ENCODE peak calls at places on chromosomes 2 and 18, in ten cellular contexts. K, T, Q, Y, W, A, P, G, I and E are unnamed samples. For H3K9me3 and H3K4me1, the result is how much of the 10 kb centered on the place peaks cover.

GRCh38 chr2:25362564-25363145 is 20.9 kb upstream of the DNMT3A start:
- DNase-seq in G (peak), W (no peak), Q (no peak), Y (no peak), P (no peak), A (no peak), I (peak), K (no peak), T (peak), E (peak)

GRCh38 chr2:85551698-85552678 is 9.3 kb downstream of the GGCX start:
- DNase-seq in I (peak), G (peak), Q (peak), T (peak), Y (peak), P (peak), A (no peak), K (peak), W (peak), E (peak)

GRCh38 chr2:8882094-8882493 is 44.7 kb upstream of the KIDINS220 start:
- DNase-seq in W (peak), A (no peak), G (no peak), T (no peak), I (no peak), K (peak), Y (no peak), Q (no peak), P (peak), E (no peak)

GRCh38 chr2:201600906-201601305 is 42.4 kb downstream of the TMEM237 start:
- DNase-seq in Y (no peak), A (no peak), P (no peak), K (no peak), G (no peak), W (no peak), T (no peak), Q (no peak), I (no peak), E (no peak)

GRCh38 chr2:54666131-54666637 is 57.3 kb upstream of the EML6 start:
- DNase-seq in P (no peak), Q (peak), I (peak), G (peak), W (no peak), Y (peak), A (no peak), K (no peak), T (peak), E (no peak)

GRCh38 chr2:33166287-33166881 is 219.6 kb downstream of the LTBP1 start:
- DNase-seq in T (no peak), I (no peak), G (no peak), A (no peak), K (no peak), Y (no peak), W (no peak), P (no peak), Q (no peak), E (no peak)

GRCh38 chr18:36296591-36297418 is 708 bp upstream of the FHOD3 start:
- DNase-seq in T (peak), K (peak), A (peak), W (peak), I (peak), P (peak), Y (peak), G (peak), Q (peak), E (peak)

GRCh38 chr2:177030391-177031000 is 182.1 kb upstream of the HNRNPA3 start:
- DNase-seq in T (no peak), K (no peak), Y (no peak), G (no peak), P (no peak), Q (no peak), I (no peak), A (no peak), W (peak), E (no peak)

GRCh38 chr18:68840554-68841263 is 42.8 kb downstream of the CCDC102B start:
- DNase-seq in I (peak), W (peak), T (peak), K (peak), P (no peak), G (peak), Q (no peak), Y (no peak), A (peak), E (peak)

GRCh38 chr2:239893236-239893515 is 132.0 kb downstream of the NDUFA10 start:
- DNase-seq in Q (no peak), A (no peak), T (no peak), K (no peak), I (no peak), P (no peak), G (no peak), Y (no peak), W (no peak), E (no peak)

GRCh38 chr2:239889641-239890055 is 135.5 kb downstream of the NDUFA10 start:
- DNase-seq in Q (peak), G (no peak), K (no peak), T (no peak), A (no peak), W (no peak), Y (no peak), P (no peak), I (no peak), E (no peak)

GRCh38 chr2:239892480-239893235 is 132.5 kb downstream of the NDUFA10 start:
- DNase-seq in K (no peak), G (no peak), P (peak), T (no peak), Q (no peak), I (no peak), Y (no peak), A (no peak), W (no peak), E (no peak)

GRCh38 chr2:239890347-239890746 is 134.8 kb downstream of the NDUFA10 start:
- DNase-seq in T (no peak), A (no peak), W (no peak), G (no peak), Y (no peak), I (no peak), Q (no peak), K (no peak), P (no peak), E (no peak)

GRCh38 chr2:239891692-239892091 is 133.4 kb downstream of the NDUFA10 start:
- DNase-seq in K (no peak), Y (no peak), A (no peak), G (no peak), W (no peak), P (no peak), T (no peak), Q (no peak), I (no peak), E (no peak)
- H3K9me3 ChIP-seq in K (under half), Y (under half), A (under half), G (under half), W (under half), P (under half), T (under half), Q (under half), I (under half), E (under half)

GRCh38 chr18:47895565-47896250 is 34.8 kb downstream of the SMAD2 start:
- DNase-seq in A (no peak), Q (no peak), Y (no peak), I (no peak), T (no peak), K (no peak), G (no peak), W (no peak), P (no peak), E (no peak)

GRCh38 chr18:47901624-47902362 is 28.7 kb downstream of the SMAD2 start:
- DNase-seq in I (no peak), T (no peak), Y (no peak), P (no peak), K (no peak), G (no peak), A (no peak), W (no peak), Q (no peak), E (no peak)

GRCh38 chr18:47898055-47898454 is 32.4 kb downstream of the SMAD2 start:
- DNase-seq in Q (no peak), I (no peak), W (no peak), P (no peak), A (no peak), G (no peak), Y (no peak), T (no peak), K (no peak), E (no peak)

GRCh38 chr18:47899107-47899840 is 31.2 kb downstream of the SMAD2 start:
- DNase-seq in Y (no peak), Q (no peak), P (no peak), I (no peak), K (no peak), G (no peak), W (peak), A (no peak), T (no peak), E (no peak)

GRCh38 chr18:47898696-47899095 is 31.8 kb downstream of the SMAD2 start:
- DNase-seq in G (no peak), A (no peak), W (no peak), T (no peak), Y (no peak), K (no peak), Q (no peak), P (no peak), I (no peak), E (no peak)
- H3K4me1 ChIP-seq in G (under half), A (half or more), W (half or more), T (under half), Y (under half), K (under half), Q (half or more), P (under half), I (under half), E (under half)

DNA sequence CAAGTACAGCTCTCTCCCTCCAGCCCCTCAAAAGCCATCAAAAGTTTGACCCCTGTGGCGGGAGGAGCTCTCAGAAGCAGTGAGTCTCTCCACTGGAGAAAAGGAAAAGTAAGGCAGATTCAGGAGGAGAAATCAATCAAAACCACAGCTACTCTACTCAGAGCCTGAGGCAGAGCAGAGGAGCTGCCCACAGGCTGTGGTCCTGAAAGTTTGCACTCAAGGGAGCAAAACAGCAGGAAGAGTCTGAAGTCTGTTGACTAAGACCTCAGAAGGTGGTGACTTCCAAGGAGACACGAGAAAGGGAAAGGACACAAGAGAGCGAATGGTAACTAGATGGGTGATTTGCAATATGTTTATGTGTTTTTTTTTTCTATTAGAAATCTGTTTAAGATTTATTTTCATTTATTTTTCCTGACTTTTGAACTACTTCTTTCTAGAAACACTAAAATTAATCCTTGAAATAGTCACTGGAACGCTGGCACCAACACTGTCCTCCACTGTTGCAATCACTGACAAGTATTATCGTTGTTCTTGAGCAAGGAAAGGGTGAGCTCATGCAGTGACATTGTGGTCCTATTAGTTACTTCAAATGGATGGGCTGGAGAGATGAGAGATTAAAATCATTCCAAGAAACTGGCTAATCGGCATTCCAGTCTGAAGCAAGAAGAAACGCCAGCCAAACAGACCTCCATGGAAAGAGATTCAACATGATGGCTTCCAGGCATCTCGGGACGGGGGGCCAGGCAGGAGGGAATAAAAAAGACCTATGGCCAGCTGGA is 35.8 kb downstream of the PID1 start:
- DNase-seq in Y (peak), Q (no peak), G (no peak), K (no peak), P (peak), A (no peak), T (no peak), I (peak), W (peak), E (no peak)
- H3K9me3 ChIP-seq in Y (under half), Q (under half), G (under half), K (under half), P (under half), A (under half), T (under half), I (under half), W (under half), E (under half)

GRCh38 chr18:50727721-50728470 is 91.9 kb downstream of the MRO start:
- DNase-seq in Q (no peak), W (no peak), T (no peak), G (no peak), P (no peak), A (no peak), K (no peak), Y (no peak), I (peak), E (no peak)
- H3K4me1 ChIP-seq in Q (under half), W (under half), T (under half), G (under half), P (under half), A (under half), K (under half), Y (under half), I (under half), E (under half)

DNA sequence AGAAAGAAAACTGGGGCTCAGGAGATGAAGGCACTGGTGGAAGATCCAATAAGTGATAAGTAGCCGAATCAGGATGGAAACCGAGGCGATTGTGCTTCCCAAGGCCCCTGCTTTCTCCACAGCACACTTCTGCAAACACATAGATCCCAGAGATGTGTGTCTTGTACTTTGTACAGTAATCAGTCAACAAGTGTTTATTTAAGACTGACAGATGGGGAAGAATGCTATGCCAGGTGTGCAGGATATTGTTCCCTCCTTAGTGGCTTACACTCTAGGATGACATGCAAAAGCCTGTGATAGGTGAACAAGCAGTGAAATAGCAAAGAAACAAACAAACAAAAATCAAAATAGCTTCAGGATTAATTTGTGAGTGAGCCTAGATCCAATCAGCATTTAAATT is 116.6 kb downstream of the ACTR3 start:
- DNase-seq in I (no peak), A (no peak), Y (no peak), K (no peak), W (no peak), P (no peak), Q (no peak), T (no peak), G (no peak), E (no peak)
- H3K9me3 ChIP-seq in I (under half), A (under half), Y (under half), K (under half), W (under half), P (under half), Q (under half), T (under half), G (under half), E (under half)

DNA sequence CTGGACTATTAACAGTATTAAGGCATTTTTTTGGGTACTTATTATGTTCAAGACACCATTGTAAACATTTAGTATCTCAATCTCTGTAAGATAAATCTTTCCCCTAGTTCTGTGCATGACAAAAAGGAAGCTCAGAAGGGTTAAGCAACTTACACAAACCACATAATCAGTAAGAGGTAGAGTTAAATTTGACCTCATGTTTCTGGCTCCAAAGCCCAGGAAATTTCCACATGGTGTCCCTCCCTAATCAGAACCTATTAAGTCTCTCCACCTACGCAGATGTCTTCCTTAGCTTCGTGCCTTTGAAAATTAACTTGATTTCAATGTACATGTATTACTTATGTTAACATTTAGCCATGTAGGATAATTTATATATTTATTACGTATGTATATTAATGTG is 2.0 kb downstream of the MFSD6 start:
- DNase-seq in G (no peak), K (no peak), W (no peak), T (no peak), Q (no peak), Y (no peak), P (no peak), A (no peak), I (no peak), E (no peak)
- H3K4me1 ChIP-seq in G (under half), K (under half), W (under half), T (under half), Q (under half), Y (under half), P (under half), A (under half), I (under half), E (under half)

DNA sequence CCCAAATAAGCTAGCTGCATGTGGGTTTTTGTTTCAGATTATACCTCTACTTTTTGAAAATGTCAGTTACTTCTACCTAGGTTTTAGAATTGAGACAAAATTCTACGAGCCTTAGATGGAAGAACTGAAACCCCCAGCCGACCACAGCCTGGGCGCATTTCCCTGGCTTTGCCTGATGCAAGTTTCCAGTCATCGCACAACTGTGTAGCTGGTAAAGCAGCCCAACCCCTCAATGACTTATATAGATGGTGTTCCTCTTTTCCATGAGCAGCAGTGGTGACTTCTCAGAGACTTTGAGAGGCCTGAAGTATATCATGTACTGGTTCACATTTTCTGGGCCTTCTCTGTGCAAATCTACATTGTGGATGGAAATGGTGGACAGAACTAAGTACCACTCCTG is 515.4 kb upstream of the RAB6C start:
- DNase-seq in W (no peak), T (no peak), P (no peak), K (no peak), G (no peak), Q (no peak), Y (no peak), A (no peak), I (peak), E (no peak)
- H3K9me3 ChIP-seq in W (under half), T (under half), P (under half), K (under half), G (under half), Q (under half), Y (under half), A (under half), I (under half), E (under half)

GRCh38 chr2:10344105-10345066 is 41.7 kb downstream of the HPCAL1 start:
- DNase-seq in K (no peak), Y (no peak), Q (no peak), G (no peak), T (no peak), I (no peak), P (no peak), W (no peak), A (no peak), E (no peak)

GRCh38 chr2:10347559-10347941 is 44.8 kb downstream of the HPCAL1 start:
- DNase-seq in W (no peak), G (no peak), K (no peak), Y (no peak), Q (no peak), T (peak), P (no peak), A (no peak), I (no peak), E (peak)

GRCh38 chr2:10345126-10345525 is 42.4 kb downstream of the HPCAL1 start:
- DNase-seq in Q (no peak), T (no peak), K (no peak), I (peak), A (no peak), P (no peak), G (no peak), Y (no peak), W (no peak), E (no peak)

GRCh38 chr2:10345813-10346212 is 43.1 kb downstream of the HPCAL1 start:
- DNase-seq in A (no peak), Q (no peak), K (no peak), I (no peak), T (no peak), P (no peak), Y (no peak), W (no peak), G (no peak), E (no peak)

GRCh38 chr2:10346929-10347558 is 44.3 kb downstream of the HPCAL1 start:
- DNase-seq in Q (no peak), I (no peak), T (no peak), P (no peak), Y (no peak), W (no peak), G (no peak), A (no peak), K (no peak), E (no peak)
- H3K4me1 ChIP-seq in Q (half or more), I (under half), T (half or more), P (under half), Y (under half), W (under half), G (under half), A (half or more), K (under half), E (under half)

GRCh38 chr18:79932907-79933306 is 18.5 kb downstream of the SLC66A2 start:
- DNase-seq in Q (no peak), K (no peak), G (no peak), I (no peak), T (no peak), Y (no peak), P (no peak), A (no peak), W (no peak), E (no peak)
- H3K9me3 ChIP-seq in Q (half or more), K (under half), G (under half), I (under half), T (under half), Y (under half), P (under half), A (under half), W (under half), E (under half)

GRCh38 chr2:27799646-27800010 is 28.1 kb downstream of the MRPL33 start:
- DNase-seq in G (peak), Y (no peak), K (no peak), W (no peak), I (no peak), Q (no peak), T (no peak), P (no peak), A (peak), E (no peak)
- H3K4me1 ChIP-seq in G (under half), Y (under half), K (half or more), W (under half), I (under half), Q (half or more), T (under half), P (under half), A (half or more), E (under half)